ENCODE peak calls at places on chromosomes 16 and 17, in four cellular contexts. N is ascending aorta, I is heart left ventricle, Y is fibroblast of lung. M is an unnamed sample.

GRCh38 chr17:68431661-68432071 is 25.6 kb downstream of the WIPI1 start:
- DNase-seq in N (no peak), I (no peak), Y (peak), M (no peak)

GRCh38 chr17:75691371-75692290 is 24.5 kb downstream of the SAP30BP start:
- DNase-seq in N (no peak), I (no peak), Y (peak), M (no peak)

GRCh38 chr17:79799538-79800324 is 2.9 kb upstream of the CBX8 start:
- DNase-seq in N (no peak), I (no peak), Y (no peak), M (no peak)

GRCh38 chr16:79607587-79607986 is 7.0 kb upstream of the MAF start:
- DNase-seq in N (no peak), I (no peak), Y (peak), M (no peak)

GRCh38 chr16:1430759-1431496 is at the start of gene PERCC1:
- DNase-seq in N (no peak), I (no peak), Y (no peak), M (no peak)

GRCh38 chr16:14291941-14292825 is 221.1 kb downstream of the MRTFB start:
- DNase-seq in N (peak), I (no peak), Y (no peak), M (no peak)

GRCh38 chr17:66227212-66228045 is 1.8 kb downstream of the APOH start:
- DNase-seq in N (no peak), I (no peak), Y (no peak), M (no peak)

GRCh38 chr17:40548491-40548981 is 16.7 kb downstream of the CCR7 start:
- DNase-seq in N (peak), I (no peak), Y (no peak), M (no peak)

GRCh38 chr17:66791337-66791736 is 43.6 kb upstream of the CACNG5 start:
- DNase-seq in N (no peak), I (no peak), Y (no peak), M (no peak)

GRCh38 chr16:68403177-68403576 is 45.1 kb downstream of the SMPD3 start:
- DNase-seq in N (no peak), I (no peak), Y (no peak), M (no peak)

GRCh38 chr16:75025766-75026165 is 26.9 kb downstream of the ZNRF1 start:
- DNase-seq in N (no peak), I (no peak), Y (peak), M (no peak)

GRCh38 chr17:29788045-29788444 is 142.0 kb downstream of the SSH2 start:
- DNase-seq in N (no peak), I (no peak), Y (no peak), M (no peak)

GRCh38 chr16:65318590-65319267 is 196.9 kb upstream of the CDH11 start:
- DNase-seq in N (no peak), I (no peak), Y (no peak), M (no peak)

GRCh38 chr17:33712120-33712519 is 419.0 kb upstream of the ASIC2 start:
- DNase-seq in N (no peak), I (no peak), Y (no peak), M (no peak)

DNA sequence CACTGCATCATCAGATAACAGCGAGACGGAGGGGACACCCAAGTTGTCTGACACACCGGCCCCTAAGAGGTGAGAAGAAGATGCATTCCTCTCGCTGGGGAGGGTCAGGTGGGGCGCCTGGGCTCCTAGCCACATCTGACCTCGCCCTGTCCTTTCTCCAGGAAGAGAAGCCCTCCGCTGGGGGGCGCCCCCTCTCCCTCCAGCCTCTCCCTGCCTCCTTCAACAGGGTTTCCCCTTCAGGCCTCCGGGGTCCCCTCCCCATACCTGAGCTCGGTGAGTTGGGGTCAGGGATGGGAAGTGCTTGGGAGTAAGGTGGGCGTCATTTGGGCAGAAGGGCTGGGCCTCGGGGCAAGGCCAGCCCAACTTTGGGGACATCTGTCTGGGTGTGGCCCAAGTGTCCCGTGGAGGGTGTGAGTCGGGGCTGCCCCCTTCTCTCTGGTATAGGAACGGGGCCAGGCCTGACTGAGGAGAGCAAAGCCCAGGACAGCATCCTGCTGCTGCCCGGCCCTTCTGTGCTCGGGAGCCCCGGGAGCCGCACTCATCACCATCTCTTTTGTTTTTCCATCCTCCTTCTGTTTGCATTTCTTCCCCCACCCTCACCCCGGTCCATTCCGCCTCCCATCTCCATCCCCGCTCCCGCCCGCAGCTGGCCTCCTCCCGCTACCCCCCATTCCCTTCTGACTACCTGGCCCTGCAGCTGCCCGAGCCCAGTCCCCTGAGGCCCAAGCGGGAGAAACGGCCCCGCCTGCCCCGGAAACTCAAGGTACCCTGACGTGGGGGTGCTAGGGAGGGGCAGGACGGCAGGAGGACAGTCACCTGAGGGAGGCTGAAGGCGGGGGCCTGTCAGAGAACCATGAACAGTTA is 5.0 kb downstream of the INO80E start:
- DNase-seq in N (no peak), I (no peak), Y (no peak), M (no peak)
- H3K27ac ChIP-seq in N (no peak), I (no peak), Y (no peak), M (no peak)

DNA sequence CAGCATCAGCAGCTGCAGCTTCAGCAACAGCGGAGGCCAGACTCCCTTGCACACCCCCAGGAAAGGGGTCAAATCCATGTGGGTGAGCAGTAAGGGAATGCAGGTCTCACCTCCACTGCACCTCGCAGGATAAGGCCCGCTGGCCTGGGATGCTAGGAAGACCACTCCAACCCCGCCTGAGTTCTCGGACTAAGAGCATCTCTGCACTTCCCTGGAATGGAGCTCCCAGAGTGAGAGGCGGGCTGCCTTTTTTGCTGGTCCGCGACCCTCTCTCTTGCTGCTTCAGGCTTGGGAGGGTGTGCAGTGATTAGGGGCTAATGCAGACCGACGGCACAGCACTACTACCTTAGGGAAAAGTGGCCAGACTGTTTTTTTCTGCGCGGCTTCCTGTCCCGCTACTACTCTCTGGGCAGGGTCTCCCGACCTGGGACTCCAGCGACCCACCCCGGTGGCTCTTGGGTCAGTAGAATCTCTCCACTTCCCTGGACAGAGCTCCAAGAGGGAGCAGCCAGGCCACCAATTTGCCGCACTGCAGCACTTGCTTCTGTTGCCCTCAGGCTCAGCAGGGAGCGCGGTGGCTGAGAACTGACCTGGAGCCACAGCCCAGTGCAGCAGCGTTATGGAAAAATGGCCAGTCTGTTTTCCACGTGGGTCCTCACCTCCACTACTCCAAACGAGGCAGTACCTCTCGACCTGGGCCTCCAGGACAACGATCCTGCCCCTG is 480.4 kb downstream of the CDH8 start:
- DNase-seq in N (no peak), I (no peak), Y (no peak), M (no peak)
- H3K4me3 ChIP-seq in N (no peak), I (no peak), Y (no peak), M (no peak)

GRCh38 chr17:81118308-81119221 is 46.7 kb upstream of the PVALEF start:
- DNase-seq in N (no peak), I (no peak), Y (no peak), M (no peak)

GRCh38 chr17:81117672-81118198 is 47.6 kb upstream of the PVALEF start:
- DNase-seq in N (no peak), I (no peak), Y (no peak), M (no peak)

GRCh38 chr17:81115749-81116464 is 49.4 kb upstream of the PVALEF start:
- DNase-seq in N (no peak), I (peak), Y (no peak), M (no peak)

GRCh38 chr17:81115219-81115618 is 50.1 kb upstream of the PVALEF start:
- DNase-seq in N (no peak), I (no peak), Y (no peak), M (no peak)

DNA sequence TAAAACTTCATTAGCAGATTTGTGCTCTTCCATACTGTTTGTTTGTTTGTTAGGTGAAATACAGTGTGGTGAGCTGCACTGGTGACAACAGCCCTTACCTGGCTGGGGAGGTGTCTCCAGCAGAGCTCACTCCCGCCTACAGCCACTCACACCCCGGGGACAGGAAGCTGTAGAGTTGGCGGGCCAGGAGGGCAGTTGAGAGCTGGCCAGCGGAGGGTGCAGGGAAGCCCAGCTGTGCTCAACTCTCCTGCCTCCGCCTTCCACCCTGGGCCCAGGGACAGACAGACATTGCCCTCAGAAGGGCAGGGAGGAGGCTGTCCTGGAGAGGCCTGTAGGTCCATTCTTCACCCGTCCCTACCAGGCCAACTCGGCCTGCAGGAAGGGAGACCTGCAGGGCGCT is 48.6 kb upstream of the PVALEF start:
- DNase-seq in N (no peak), I (no peak), Y (no peak), M (no peak)
- H3K27ac ChIP-seq in N (no peak), I (no peak), Y (no peak), M (no peak)

GRCh38 chr17:58531122-58531521 is 16.7 kb upstream of the MTMR4 start:
- DNase-seq in N (no peak), I (no peak), Y (no peak), M (no peak)
- H3K4me3 ChIP-seq in N (peak), I (peak), Y (no peak), M (peak)

GRCh38 chr17:10754861-10755591 is 25.2 kb upstream of the TMEM220 start:
- DNase-seq in N (no peak), I (no peak), Y (no peak), M (no peak)
- H3K27ac ChIP-seq in N (no peak), I (no peak), Y (no peak), M (no peak)

M was measured in esophagus squamous epithelium.